ENCODE peak calls at places on chromosomes 16 and 17, in nine cellular contexts. O is Caki2; P is RWPE1; B is GM23248; C is germinal center; R is GM04504; N is effector memory CD4-positive, alpha-beta T cell; Q is fibroblast of the aortic adventitia; W is GM20000. V is an unnamed sample.

GRCh38 chr17:59825533-59826316 is 67.0 kb downstream of the TUBD1 start:
- DNase-seq in P (no peak), N (no peak), Q (peak; percentile 89), C (no peak), W (peak; percentile 14), R (no peak), B (peak; percentile 87), O (no peak), V (no peak)

GRCh38 chr16:1674751-1675664 is 3.1 kb upstream of the JPT2 start:
- DNase-seq in O (no peak), N (no peak), W (no peak), P (peak; percentile 65), Q (no peak), C (no peak), R (peak; percentile 28), B (peak; percentile 85), V (no peak)

GRCh38 chr16:30091474-30092372 is at the start of gene TBX6:
- DNase-seq in O (peak; percentile 90), W (peak; percentile 95), R (peak; percentile 75), B (peak; percentile 98), C (peak; percentile 92), N (peak; percentile 87), Q (peak; percentile 80), P (peak; percentile 86), V (peak; percentile 89)

GRCh38 chr17:27635275-27635823 is 4.4 kb downstream of the LGALS9 start:
- DNase-seq in O (no peak), C (peak; percentile 73), P (no peak), W (peak; percentile 51), B (no peak), N (no peak), Q (no peak), R (no peak), V (no peak)

GRCh38 chr17:67730706-67731105 is 13.0 kb downstream of the NOL11 start:
- DNase-seq in C (no peak), O (no peak), N (no peak), P (no peak), W (no peak), R (no peak), B (no peak), Q (no peak), V (no peak)

GRCh38 chr16:89140401-89140800 is 31.1 kb upstream of the CDH15 start:
- DNase-seq in R (no peak), C (no peak), P (no peak), N (no peak), B (no peak), W (no peak), Q (no peak), O (no peak), V (no peak)

GRCh38 chr16:2826591-2827480 is 3.3 kb upstream of the ZG16B start:
- DNase-seq in Q (no peak), P (no peak), N (no peak), O (no peak), C (no peak), B (no peak), W (no peak), R (no peak), V (no peak)

GRCh38 chr17:79944251-79944812 is 91.3 kb downstream of the TBC1D16 start:
- DNase-seq in O (no peak), Q (no peak), R (no peak), B (no peak), N (no peak), W (no peak), C (no peak), P (no peak), V (no peak)

GRCh38 chr17:33375086-33375485 is 82.0 kb upstream of the ASIC2 start:
- DNase-seq in Q (no peak), N (no peak), O (no peak), P (no peak), C (no peak), W (no peak), R (no peak), B (no peak), V (no peak)

GRCh38 chr17:64572682-64573154 is 65.9 kb downstream of the CEP95 start:
- DNase-seq in B (peak; percentile 87), W (peak; percentile 33), O (peak; percentile 29), Q (peak; percentile 64), C (no peak), R (peak; percentile 71), N (no peak), P (no peak), V (no peak)

GRCh38 chr16:75042423-75043174 is 43.8 kb downstream of the ZNRF1 start:
- DNase-seq in P (no peak), C (no peak), R (no peak), B (no peak), W (no peak), N (no peak), O (no peak), Q (no peak), V (no peak)

GRCh38 chr17:80217703-80218362 is 2.3 kb downstream of the SGSH start:
- DNase-seq in R (no peak), N (no peak), W (no peak), C (no peak), B (no peak), O (no peak), P (no peak), Q (no peak), V (no peak)

GRCh38 chr17:81294512-81295030 is 536 bp downstream of the SLC38A10 start:
- DNase-seq in R (no peak), O (no peak), P (peak; percentile 30), B (peak; percentile 64), W (no peak), N (no peak), Q (peak; percentile 13), C (no peak), V (no peak)

GRCh38 chr16:74650966-74651567 is 15.6 kb downstream of the RFWD3 start:
- DNase-seq in Q (peak; percentile 21), W (no peak), R (no peak), P (no peak), B (peak; percentile 27), C (no peak), O (no peak), N (no peak), V (no peak)

GRCh38 chr16:87439926-87440325 is 47.8 kb downstream of the MAP1LC3B start:
- DNase-seq in W (no peak), R (no peak), Q (no peak), B (no peak), O (no peak), N (no peak), C (no peak), P (no peak), V (no peak)